ENCODE peak calls at places on chromosome 12, in five cellular contexts. B, J, K, V and N are unnamed samples.

GRCh38 chr12:111362687-111363475 is 6.0 kb downstream of the PHETA1 start:
- DNase-seq in B (no peak), J (no peak), K (peak; percentile 52), V (no peak), N (no peak)

GRCh38 chr12:113070117-113070906 is 13.8 kb downstream of the DTX1 start:
- DNase-seq in B (no peak), J (no peak), K (peak; percentile 84), V (no peak), N (no peak)

GRCh38 chr12:67035121-67035520 is 234.0 kb upstream of the CAND1 start:
- DNase-seq in B (no peak), J (no peak), K (no peak), V (no peak), N (no peak)

GRCh38 chr12:11981174-11981733 is 89.5 kb upstream of the BCL2L14 start:
- DNase-seq in B (no peak), J (no peak), K (peak; percentile 71), V (peak; percentile 82), N (no peak)

GRCh38 chr12:100128509-100128908 is 14.2 kb downstream of the BLTP3B start:
- DNase-seq in B (peak; percentile 32), J (peak; percentile 41), K (peak; percentile 35), V (peak; percentile 82), N (no peak)

GRCh38 chr12:22687677-22688076 is 62.7 kb downstream of the ETNK1 start:
- DNase-seq in B (no peak), J (no peak), K (peak; percentile 73), V (peak; percentile 79), N (no peak)

GRCh38 chr12:48985901-48986300 is 7.8 kb downstream of the WNT1 start:
- DNase-seq in B (no peak), J (no peak), K (peak; percentile 29), V (no peak), N (no peak)

GRCh38 chr12:14756331-14757143 is 46.7 kb downstream of the WBP11 start:
- DNase-seq in B (no peak), J (no peak), K (no peak), V (no peak), N (no peak)

GRCh38 chr12:116644806-116645205 is 85.6 kb downstream of the MAP1LC3B2 start:
- DNase-seq in B (no peak), J (no peak), K (no peak), V (no peak), N (no peak)

GRCh38 chr12:120352117-120352516 is 16.8 kb downstream of the MSI1 start:
- DNase-seq in B (no peak), J (no peak), K (peak; percentile 76), V (peak; percentile 67), N (no peak)

GRCh38 chr12:109718390-109718789 is 4.8 kb downstream of the FAM222A start:
- DNase-seq in B (no peak), J (no peak), K (peak; percentile 77), V (no peak), N (no peak)

GRCh38 chr12:113958108-113958507 is 8.0 kb downstream of the RBM19 start:
- DNase-seq in B (no peak), J (no peak), K (no peak), V (no peak), N (no peak)

GRCh38 chr12:88615490-88615889 is 35.2 kb upstream of the KITLG start:
- DNase-seq in B (no peak), J (no peak), K (no peak), V (peak; percentile 18), N (no peak)

GRCh38 chr12:26868505-26869494 is 35.8 kb upstream of the ITPR2 start:
- DNase-seq in B (no peak), J (no peak), K (no peak), V (no peak), N (no peak)
- H3K27ac ChIP-seq in B (no peak overlapping the region), J (no peak overlapping the region), K (no peak overlapping the region), V (no peak overlapping the region), N (no peak overlapping the region)

GRCh38 chr12:40105515-40106201 is at the start of gene SLC2A13:
- DNase-seq in B (peak; percentile 62), J (peak; percentile 75), K (peak; percentile 98), V (peak; percentile 91), N (peak; percentile 18)
- H3K27ac ChIP-seq in B (peak within 1 kb of the TSS; percentile 68), J (peak within 1 kb of the TSS; percentile 78), K (peak within 1 kb of the TSS; percentile 53), V (peak within 1 kb of the TSS; percentile 53), N (no peak within 1 kb of the TSS)

GRCh38 chr12:121420109-121420508 is 20.2 kb downstream of the RNF34 start:
- DNase-seq in B (no peak), J (no peak), K (no peak), V (no peak), N (no peak)

GRCh38 chr12:121413917-121414316 is 14.0 kb downstream of the RNF34 start:
- DNase-seq in B (no peak), J (no peak), K (no peak), V (no peak), N (no peak)

GRCh38 chr12:121423253-121423652 is 23.3 kb downstream of the RNF34 start:
- DNase-seq in B (no peak), J (no peak), K (no peak), V (no peak), N (no peak)

DNA sequence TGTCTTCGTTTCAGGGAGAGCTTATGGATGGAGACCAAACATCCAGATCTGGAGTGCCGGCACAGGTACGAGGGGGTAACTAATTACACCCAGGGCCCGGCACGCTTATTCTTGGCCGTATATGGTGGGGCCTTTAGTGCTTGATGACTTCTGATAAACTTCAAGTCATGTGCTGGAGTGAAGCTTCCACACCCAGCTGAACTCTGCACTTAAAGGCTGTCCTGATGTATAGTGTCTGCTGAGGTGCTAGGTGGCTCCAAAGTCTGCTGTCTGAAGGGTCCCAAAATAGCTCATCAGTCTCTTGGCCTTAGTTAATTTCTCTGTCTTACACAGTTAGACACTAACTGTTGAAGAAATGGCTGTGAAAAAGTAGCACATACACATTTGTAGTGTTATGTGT is 17.9 kb downstream of the RNF34 start:
- DNase-seq in B (no peak), J (no peak), K (no peak), V (no peak), N (no peak)
- H3K27ac ChIP-seq in B (no peak overlapping the region), J (peak overlapping the region; percentile 40), K (no peak overlapping the region), V (no peak overlapping the region), N (no peak overlapping the region)

GRCh38 chr12:104460973-104461693 is 4.4 kb downstream of the CHST11 start:
- DNase-seq in B (no peak), J (no peak), K (no peak), V (no peak), N (no peak)
- H3K27ac ChIP-seq in B (no peak overlapping the region), J (no peak overlapping the region), K (no peak overlapping the region), V (no peak overlapping the region), N (no peak overlapping the region)